ENCODE peak calls at places on chromosomes 3 and 15, in six cellular contexts. D is effector memory CD4-positive, alpha-beta T cell; S is dorsolateral prefrontal cortex; E is CD8-positive, alpha-beta memory T cell; I is Peyer's patch; Y is esophagus squamous epithelium. O is an unnamed sample.

GRCh38 chr3:170840291-170840859 is 29.6 kb downstream of the RPL22L1 start:
- DNase-seq in D (no peak), S (no peak), E (no peak), I (no peak), Y (no peak), O (no peak)

GRCh38 chr3:182438398-182438797 is 354.9 kb upstream of the ATP11B start:
- DNase-seq in D (no peak), S (no peak), E (no peak), I (no peak), Y (no peak), O (no peak)

GRCh38 chr3:95923496-95924210 is 890.7 kb upstream of the EPHA6 start:
- DNase-seq in D (no peak), S (no peak), E (no peak), I (no peak), Y (no peak), O (peak; percentile 28)

GRCh38 chr15:57356636-57357035 is 19.7 kb upstream of the CGNL1 start:
- DNase-seq in D (no peak), S (no peak), E (no peak), I (no peak), Y (no peak), O (no peak)

GRCh38 chr3:186247821-186248814 is 113.9 kb downstream of the DGKG start:
- DNase-seq in D (no peak), S (no peak), E (no peak), I (no peak), Y (no peak), O (peak; percentile 38)

GRCh38 chr3:50510325-50510724 is 6.9 kb upstream of the CACNA2D2 start:
- DNase-seq in D (no peak), S (no peak), E (no peak), I (no peak), Y (no peak), O (no peak)

GRCh38 chr15:76330281-76330680 is 6.3 kb upstream of the ISL2 start:
- DNase-seq in D (no peak), S (no peak), E (no peak), I (no peak), Y (no peak), O (peak; percentile 80)

GRCh38 chr15:96199111-96199510 is 131.4 kb upstream of the NR2F2 start:
- DNase-seq in D (no peak), S (no peak), E (no peak), I (no peak), Y (no peak), O (no peak)

GRCh38 chr3:46196261-46196957 is 11.7 kb downstream of the CCR1 start:
- DNase-seq in D (no peak), S (no peak), E (no peak), I (no peak), Y (no peak), O (no peak)

DNA sequence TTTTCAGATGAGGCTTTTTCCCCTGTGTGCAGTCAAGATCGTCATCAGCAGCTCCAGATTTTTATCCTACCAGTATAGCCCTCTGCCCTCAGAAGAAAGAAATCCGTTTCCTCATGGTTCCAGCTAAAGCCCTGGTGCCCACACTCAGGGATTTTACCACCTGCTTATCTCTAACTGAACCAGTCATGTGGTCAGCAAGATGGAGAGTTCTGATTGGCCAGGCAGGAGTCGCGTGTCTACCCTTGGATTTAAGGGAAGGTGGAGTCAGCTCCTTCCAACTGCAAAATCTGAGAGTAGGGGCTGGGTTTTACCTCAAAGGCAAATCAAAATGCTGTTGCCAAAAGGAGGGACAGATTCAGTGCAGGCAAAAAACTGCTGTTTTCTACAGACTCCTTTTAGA is 135.3 kb downstream of the LRTM1 start:
- DNase-seq in D (no peak), S (no peak), E (no peak), I (no peak), Y (no peak), O (no peak)
- H3K4me3 ChIP-seq in D (no peak overlapping the region), S (no peak overlapping the region), E (no peak overlapping the region), I (no peak overlapping the region), Y (no peak overlapping the region), O (no peak overlapping the region)

GRCh38 chr3:120092444-120092843 is 1.8 kb downstream of the GSK3B start:
- DNase-seq in D (no peak), S (no peak), E (no peak), I (no peak), Y (no peak), O (no peak)
- H3K27ac ChIP-seq in D (no peak overlapping the region), S (no peak overlapping the region), E (no peak overlapping the region), I (no peak overlapping the region), Y (no peak overlapping the region), O (no peak overlapping the region)

GRCh38 chr15:60589728-60590127 is 110.8 kb upstream of the ICE2 start:
- DNase-seq in D (no peak), S (no peak), E (no peak), I (no peak), Y (no peak), O (no peak)

GRCh38 chr15:60590935-60591490 is 112.1 kb upstream of the ICE2 start:
- DNase-seq in D (no peak), S (peak; percentile 59), E (peak; percentile 62), I (peak; percentile 51), Y (no peak), O (peak; percentile 79)

GRCh38 chr15:60585743-60586708 is 107.1 kb upstream of the ICE2 start:
- DNase-seq in D (no peak), S (no peak), E (peak; percentile 76), I (peak; percentile 65), Y (no peak), O (no peak)

GRCh38 chr15:60591491-60592385 is 112.8 kb upstream of the ICE2 start:
- DNase-seq in D (no peak), S (peak; percentile 56), E (peak; percentile 75), I (no peak), Y (no peak), O (peak; percentile 82)

GRCh38 chr15:60589253-60589652 is 110.3 kb upstream of the ICE2 start:
- DNase-seq in D (no peak), S (no peak), E (peak; percentile 63), I (peak; percentile 65), Y (no peak), O (no peak)
- H3K4me3 ChIP-seq in D (peak overlapping the region; percentile 93), S (no peak overlapping the region), E (peak overlapping the region; percentile 74), I (peak overlapping the region; percentile 33), Y (no peak overlapping the region), O (no peak overlapping the region)

GRCh38 chr3:72081456-72081855 is 296.5 kb upstream of the PROK2 start:
- DNase-seq in D (no peak), S (no peak), E (no peak), I (no peak), Y (no peak), O (no peak)

GRCh38 chr3:72082776-72083477 is 298.0 kb upstream of the PROK2 start:
- DNase-seq in D (no peak), S (no peak), E (no peak), I (no peak), Y (no peak), O (no peak)

GRCh38 chr3:72080800-72081199 is 295.9 kb upstream of the PROK2 start:
- DNase-seq in D (no peak), S (no peak), E (no peak), I (no peak), Y (no peak), O (no peak)

GRCh38 chr3:72080101-72080500 is 295.2 kb upstream of the PROK2 start:
- DNase-seq in D (no peak), S (no peak), E (no peak), I (no peak), Y (no peak), O (no peak)

DNA sequence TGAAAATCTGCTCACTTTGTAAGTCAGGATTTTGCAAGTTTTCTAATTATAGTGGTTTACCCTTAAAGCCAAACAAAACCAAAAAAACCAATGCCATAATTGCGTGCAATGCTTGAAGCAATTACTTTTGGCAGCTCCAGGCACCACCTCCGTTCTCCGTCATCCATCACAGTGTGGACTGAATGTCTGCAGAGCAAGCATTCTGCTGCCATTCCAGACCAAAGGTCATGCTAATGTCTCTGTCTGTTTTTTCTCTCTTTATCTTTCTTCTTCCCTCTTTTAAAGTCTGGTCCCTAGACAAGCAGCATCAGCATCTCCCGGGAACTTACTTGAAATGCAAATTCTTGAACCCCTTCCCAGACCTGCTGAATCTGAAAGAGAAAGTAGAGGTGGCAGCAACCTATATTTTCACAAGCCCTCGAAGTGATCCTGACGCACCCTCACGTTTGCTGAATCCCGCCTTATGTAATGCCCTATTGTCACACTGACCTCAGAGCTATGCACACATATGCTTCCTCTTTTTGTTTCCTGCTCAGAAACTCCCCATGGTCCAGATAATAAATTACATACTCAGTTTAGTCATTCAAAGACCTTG is 297.3 kb upstream of the PROK2 start:
- DNase-seq in D (no peak), S (no peak), E (no peak), I (peak; percentile 38), Y (no peak), O (no peak)
- H3K27ac ChIP-seq in D (no peak overlapping the region), S (no peak overlapping the region), E (no peak overlapping the region), I (peak overlapping the region; percentile 11), Y (no peak overlapping the region), O (no peak overlapping the region)

DNA sequence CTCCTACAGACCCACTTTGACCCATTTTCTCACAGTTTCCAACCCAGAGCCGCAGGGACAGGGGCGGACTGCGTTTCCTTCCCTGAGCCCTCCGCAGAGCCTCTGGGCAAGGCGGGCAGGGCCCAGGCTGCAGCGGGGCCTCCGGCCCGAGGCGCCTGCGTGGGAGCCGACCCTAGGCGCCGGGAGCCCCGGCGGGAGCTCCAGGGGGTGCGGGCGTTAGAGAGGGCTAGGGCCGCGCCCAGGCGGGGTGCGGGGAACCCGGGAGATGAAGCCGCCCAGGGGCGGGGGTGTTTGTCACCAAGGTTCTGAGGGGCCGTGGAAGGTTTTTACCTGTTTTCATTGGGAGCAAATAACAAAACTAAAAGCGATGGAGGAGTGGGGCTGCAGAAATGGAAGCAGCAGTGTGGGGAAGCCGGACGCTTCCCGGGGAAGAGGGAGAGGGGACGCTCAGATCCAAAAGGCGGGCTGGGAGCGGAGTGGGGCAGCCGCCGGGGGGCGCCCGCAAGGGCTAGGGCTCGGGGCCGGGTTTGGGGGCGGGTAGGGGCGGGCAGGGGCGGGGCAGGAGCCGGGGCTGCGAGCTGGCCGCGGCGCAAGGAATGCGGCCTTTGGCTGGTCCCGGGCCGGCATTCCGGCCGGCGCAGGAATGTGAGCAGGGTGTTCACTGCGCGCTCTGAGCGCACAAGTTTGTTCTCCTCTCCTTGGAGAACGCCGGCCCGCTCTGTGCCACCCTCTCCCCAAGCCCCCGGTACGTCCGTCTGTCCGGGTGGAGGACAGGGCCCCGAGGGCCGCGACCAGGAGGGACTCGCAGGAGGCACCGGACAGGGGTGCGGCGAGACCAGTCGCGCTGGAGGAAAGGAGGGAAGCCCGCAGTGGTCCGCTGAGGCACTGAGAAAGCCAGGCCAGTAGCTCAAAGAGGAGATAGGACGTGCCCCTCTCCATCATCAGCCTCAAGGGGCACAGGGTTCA is 61.1 kb downstream of the AMOTL2 start:
- DNase-seq in D (no peak), S (no peak), E (no peak), I (no peak), Y (no peak), O (peak; percentile 83)
- H3K4me3 ChIP-seq in D (peak overlapping the region; percentile 39), S (peak overlapping the region; percentile 41), E (no peak overlapping the region), I (peak overlapping the region; percentile 59), Y (peak overlapping the region; percentile 42), O (peak overlapping the region; percentile 29)

DNA sequence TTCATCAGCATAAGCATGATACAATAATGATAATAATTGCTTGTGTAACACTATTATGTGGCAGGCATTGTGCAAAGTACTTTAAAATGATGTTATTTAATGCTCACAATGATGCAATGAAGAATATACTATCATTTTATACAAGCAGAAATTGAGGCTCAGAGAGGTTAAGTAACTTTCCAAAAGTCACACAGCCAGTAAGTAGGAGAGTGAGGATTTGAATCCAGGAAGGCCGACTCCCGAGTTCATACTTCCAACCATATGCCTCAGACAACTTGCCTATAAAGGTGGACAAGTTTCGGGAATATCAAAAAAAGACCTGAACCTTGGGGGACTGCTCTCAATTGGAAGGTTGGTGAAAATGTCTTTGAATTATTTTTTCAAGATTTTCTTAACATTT is 19.9 kb downstream of the RARB start:
- DNase-seq in D (no peak), S (no peak), E (no peak), I (no peak), Y (no peak), O (no peak)
- H3K27ac ChIP-seq in D (no peak overlapping the region), S (no peak overlapping the region), E (no peak overlapping the region), I (no peak overlapping the region), Y (no peak overlapping the region), O (no peak overlapping the region)

O was measured in right cardiac atrium.